ENCODE peak calls at places on chromosomes 12 and 14, in six cellular contexts. Q, V, S, M, R and E are unnamed samples. For H3K9me3, the result is how much of the 10 kb centered on the place peaks cover.

GRCh38 chr12:774051-774614 is 21.8 kb downstream of the WNK1 start:
- DNase-seq in S (no peak), M (peak), V (no peak), Q (no peak), R (no peak), E (no peak)

GRCh38 chr12:31218203-31219025 is 107.5 kb downstream of the SINHCAF start:
- DNase-seq in S (no peak), R (no peak), M (no peak), V (no peak), Q (no peak), E (no peak)

GRCh38 chr14:54577977-54578376 is 11.0 kb downstream of the SAMD4A start:
- DNase-seq in M (peak), S (no peak), Q (no peak), R (no peak), V (no peak), E (no peak)

GRCh38 chr12:96985515-96986362 is 78.7 kb downstream of the NEDD1 start:
- DNase-seq in V (peak), R (peak), S (peak), M (peak), Q (no peak), E (peak)

GRCh38 chr14:56423591-56423991 is 156.0 kb upstream of the TMEM260 start:
- DNase-seq in M (peak), S (no peak), V (no peak), R (no peak), Q (no peak), E (no peak)

GRCh38 chr14:20809917-20810316 is 7.3 kb upstream of the RNASE1 start:
- DNase-seq in Q (no peak), M (no peak), S (no peak), V (no peak), R (no peak), E (no peak)

GRCh38 chr12:93668919-93669418 is 8.2 kb upstream of the CRADD start:
- DNase-seq in V (no peak), R (no peak), M (no peak), S (no peak), Q (no peak), E (no peak)

GRCh38 chr12:27217590-27217989 is 26.5 kb upstream of the STK38L start:
- DNase-seq in V (no peak), S (no peak), Q (no peak), R (no peak), M (no peak), E (no peak)

GRCh38 chr14:75418779-75419768 is 8.7 kb upstream of the JDP2 start:
- DNase-seq in Q (no peak), V (peak), R (peak), M (no peak), S (peak), E (no peak)

GRCh38 chr12:111636209-111636928 is 37.3 kb upstream of the ATXN2 start:
- DNase-seq in V (peak), M (peak), Q (peak), S (peak), R (no peak), E (no peak)

DNA sequence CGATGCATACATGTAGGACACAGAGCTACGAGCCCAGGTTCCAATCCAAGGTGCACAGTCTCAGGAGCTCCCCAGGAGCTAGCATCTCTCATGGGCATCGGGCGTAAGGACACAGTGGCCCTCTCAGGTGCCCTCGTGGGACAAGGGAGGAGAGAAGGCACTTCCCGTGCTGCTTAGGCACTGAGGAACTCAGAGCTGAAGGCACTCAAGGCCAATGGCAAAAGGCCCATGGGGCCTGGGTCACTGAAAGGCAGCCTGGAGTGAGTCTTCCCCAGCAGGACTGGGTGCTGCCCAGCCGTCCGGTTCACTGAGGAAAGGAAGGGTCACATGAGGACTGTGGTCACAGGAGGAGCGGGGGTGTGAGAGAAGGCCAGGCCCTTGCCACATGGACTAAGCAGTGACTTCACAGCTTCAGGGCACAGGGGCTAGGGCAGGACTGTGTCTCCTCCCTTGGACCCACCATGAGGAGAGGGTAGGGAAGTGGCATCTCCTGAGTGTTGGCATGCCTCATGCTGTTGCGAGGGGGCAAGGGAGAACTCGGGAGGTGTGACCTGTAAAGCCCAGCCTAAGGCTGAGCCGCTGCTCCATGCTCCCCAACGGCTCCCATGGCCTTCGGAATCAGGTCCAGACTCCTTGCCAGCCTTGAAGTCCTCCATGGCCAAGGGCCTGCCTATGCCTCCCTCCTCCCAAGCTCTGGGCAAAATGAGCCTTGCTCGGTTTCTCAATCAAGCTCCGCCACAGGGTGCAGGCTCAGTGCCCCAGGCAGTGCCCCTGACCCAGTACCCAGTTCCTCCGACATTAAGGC is 51.8 kb downstream of the CHGA start:
- DNase-seq in M (no peak), R (no peak), Q (no peak), V (no peak), S (no peak), E (no peak)
- H3K9me3 ChIP-seq in M (under half), R (under half), Q (under half), V (under half), S (under half), E (under half)

GRCh38 chr12:104054681-104055346 is 4.8 kb upstream of the GLT8D2 start:
- DNase-seq in S (no peak), M (no peak), V (no peak), Q (no peak), R (no peak), E (no peak)

GRCh38 chr12:104050436-104050835 is 449 bp upstream of the GLT8D2 start:
- DNase-seq in M (peak), S (no peak), R (no peak), V (no peak), Q (no peak), E (no peak)

GRCh38 chr12:104048162-104048561 is 1.8 kb downstream of the GLT8D2 start:
- DNase-seq in S (no peak), R (no peak), V (no peak), Q (no peak), M (no peak), E (no peak)

GRCh38 chr12:104046306-104046705 is 3.7 kb downstream of the GLT8D2 start:
- DNase-seq in S (no peak), M (no peak), Q (no peak), R (no peak), V (no peak), E (no peak)

DNA sequence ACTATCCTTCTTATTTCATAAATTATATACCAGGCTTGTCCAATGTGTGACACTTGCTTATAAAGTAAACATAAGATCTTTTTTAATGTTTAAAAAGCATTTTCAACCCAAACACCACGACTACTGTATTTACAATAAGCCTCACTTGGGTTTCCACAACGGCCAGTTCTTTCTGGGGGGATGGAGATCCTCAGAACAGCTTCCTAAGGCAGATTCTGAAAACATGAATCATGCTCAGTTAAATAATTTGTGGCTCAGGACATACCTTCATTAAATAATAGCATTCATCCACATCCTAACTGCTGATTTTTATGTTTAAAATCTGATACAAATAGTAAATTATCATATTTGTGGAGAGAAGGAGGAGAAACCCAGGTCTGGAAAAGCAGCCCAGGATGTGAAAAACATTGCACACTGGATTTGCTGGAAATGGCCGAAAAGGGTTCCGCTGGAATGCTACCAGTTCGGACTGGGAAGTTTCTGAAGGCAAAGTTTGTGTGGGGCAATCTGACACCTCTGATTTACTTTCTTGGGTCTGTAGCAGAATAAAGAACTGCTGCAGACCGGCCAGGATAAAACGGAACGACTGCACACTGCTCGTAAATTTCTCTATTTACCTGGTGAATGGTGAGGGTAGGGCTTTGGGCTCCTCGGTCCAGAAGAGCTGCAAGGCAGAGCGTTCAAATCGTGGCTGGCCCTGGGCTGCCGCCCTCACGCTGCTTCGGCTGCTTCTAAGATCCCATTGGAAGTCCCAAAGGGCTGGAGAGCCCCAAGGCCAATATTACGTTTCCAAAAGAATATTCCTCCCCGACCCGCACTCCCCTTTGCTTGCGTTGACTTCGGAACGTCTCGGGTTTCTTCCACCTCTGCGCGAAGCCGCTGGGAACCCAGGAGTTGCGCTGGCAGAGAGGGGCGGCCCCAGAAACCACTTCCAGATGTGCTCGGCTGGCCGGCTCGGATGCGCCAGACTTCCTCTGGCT is at the start of gene GLT8D2:
- DNase-seq in R (peak), M (peak), V (peak), Q (peak), S (peak), E (no peak)
- H3K9me3 ChIP-seq in R (under half), M (under half), V (under half), Q (under half), S (under half), E (under half)

GRCh38 chr14:104843442-104844305 is 21.4 kb upstream of the CEP170B start:
- DNase-seq in S (no peak), Q (peak), M (peak), R (no peak), V (no peak), E (no peak)

GRCh38 chr14:104844306-104845032 is 20.6 kb upstream of the CEP170B start:
- DNase-seq in S (no peak), M (no peak), R (no peak), Q (peak), V (no peak), E (no peak)

GRCh38 chr14:104843006-104843405 is 22.1 kb upstream of the CEP170B start:
- DNase-seq in M (no peak), R (no peak), Q (peak), S (no peak), V (no peak), E (no peak)

GRCh38 chr14:104845033-104845666 is 19.9 kb upstream of the CEP170B start:
- DNase-seq in S (no peak), R (no peak), M (no peak), V (no peak), Q (peak), E (no peak)

GRCh38 chr14:104845834-104846441 is 19.1 kb upstream of the CEP170B start:
- DNase-seq in Q (peak), V (no peak), R (no peak), S (no peak), M (no peak), E (no peak)
- H3K9me3 ChIP-seq in Q (under half), V (under half), R (under half), S (under half), M (under half), E (under half)

DNA sequence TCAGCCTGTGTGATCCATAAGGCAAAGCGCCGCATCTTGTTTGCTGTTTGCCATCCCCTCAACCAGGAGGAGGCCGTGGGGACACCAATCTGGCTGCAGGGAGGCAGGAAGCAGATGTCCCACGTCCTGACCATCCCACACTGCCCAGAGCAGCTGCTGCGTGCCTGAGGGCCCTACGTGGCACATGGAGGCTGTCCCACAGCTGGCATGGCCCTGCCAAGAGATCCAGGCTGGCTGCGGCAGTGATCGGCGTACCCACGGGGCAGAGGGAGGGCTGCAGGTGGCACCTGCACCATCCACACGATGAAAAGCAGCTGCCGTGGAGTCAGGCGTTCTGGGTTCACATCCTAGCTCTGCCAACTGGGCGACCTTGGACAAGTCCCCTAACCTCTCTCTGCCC is 42.0 kb downstream of the NCOR2 start:
- DNase-seq in M (peak), V (no peak), Q (no peak), R (no peak), S (no peak), E (no peak)
- H3K9me3 ChIP-seq in M (under half), V (under half), Q (under half), R (under half), S (under half), E (under half)

GRCh38 chr14:80124794-80125193 is 86.5 kb downstream of the DIO2 start:
- DNase-seq in Q (no peak), M (no peak), R (no peak), S (no peak), V (no peak), E (no peak)
- H3K9me3 ChIP-seq in Q (under half), M (under half), R (under half), S (under half), V (under half), E (under half)